ENCODE peak calls at places on chromosomes 7 and 10, in nine cellular contexts. H is hepatocyte, M is OCI-LY7, B is neural crest cell, Y is prostate gland, F is glutamatergic neuron, X is fibroblast of pulmonary artery, T is cardiac fibroblast, V is cardiac muscle cell. K is an unnamed sample.

GRCh38 chr7:26399309-26399610 is 107.6 kb downstream of the SNX10 start:
- DNase-seq in M (no peak), B (peak), V (peak), H (peak), F (peak), T (no peak), Y (peak), X (peak), K (no peak)

GRCh38 chr10:71635251-71635866 is 84.2 kb downstream of the C10orf105 start:
- DNase-seq in F (no peak), Y (no peak), H (no peak), M (no peak), X (no peak), T (no peak), B (no peak), V (no peak), K (no peak)

GRCh38 chr7:135558881-135559280 is 1.2 kb downstream of the NUP205 start:
- DNase-seq in Y (no peak), X (no peak), F (no peak), M (no peak), T (no peak), B (no peak), H (no peak), V (no peak), K (no peak)

GRCh38 chr7:115561341-115562110 is 469.0 kb downstream of the TFEC start:
- DNase-seq in V (no peak), M (no peak), F (no peak), H (peak), B (no peak), Y (no peak), X (peak), T (peak), K (no peak)

GRCh38 chr10:103181244-103181643 is 11.8 kb downstream of the NT5C2 start:
- DNase-seq in X (peak), T (no peak), Y (no peak), F (no peak), H (no peak), V (no peak), M (peak), B (no peak), K (no peak)

GRCh38 chr10:132162021-132162531 is 24.7 kb upstream of the DPYSL4 start:
- DNase-seq in H (no peak), B (no peak), F (no peak), Y (no peak), V (peak), M (peak), X (no peak), T (no peak), K (no peak)

GRCh38 chr7:33764752-33765451 is 140.4 kb upstream of the BMPER start:
- DNase-seq in V (peak), B (no peak), Y (no peak), H (peak), M (no peak), T (peak), F (no peak), X (peak), K (no peak)

GRCh38 chr10:130443236-130443635 is 307.0 kb downstream of the GLRX3 start:
- DNase-seq in B (no peak), H (peak), F (no peak), X (no peak), V (no peak), T (no peak), M (no peak), Y (no peak), K (no peak)

GRCh38 chr10:103498936-103499638 is 5.6 kb downstream of the NEURL1 start:
- DNase-seq in B (no peak), F (no peak), T (no peak), X (no peak), M (peak), Y (no peak), H (no peak), V (no peak), K (no peak)

GRCh38 chr7:121373177-121373576 is 22.9 kb downstream of the FAM3C start:
- DNase-seq in H (no peak), M (peak), X (no peak), F (no peak), V (no peak), T (no peak), Y (no peak), B (no peak), K (no peak)

GRCh38 chr7:129612112-129613015 is 844 bp downstream of the NRF1 start:
- DNase-seq in B (peak), V (peak), T (peak), F (peak), M (peak), H (peak), Y (peak), X (peak), K (peak)

GRCh38 chr7:6398943-6399342 is 48.8 kb downstream of the DAGLB start:
- DNase-seq in F (no peak), H (no peak), X (peak), T (peak), Y (peak), B (no peak), V (peak), M (no peak), K (no peak)

GRCh38 chr7:132191418-132191817 is 384.9 kb downstream of the PLXNA4 start:
- DNase-seq in H (no peak), T (no peak), M (no peak), X (peak), Y (peak), B (no peak), F (no peak), V (no peak), K (no peak)

GRCh38 chr7:794207-794606 is 38.1 kb upstream of the SUN1 start:
- DNase-seq in M (no peak), V (no peak), F (no peak), Y (no peak), B (no peak), T (no peak), H (no peak), X (no peak), K (no peak)

GRCh38 chr7:99476107-99476506 is 3.4 kb downstream of the ZNF789 start:
- DNase-seq in F (no peak), V (no peak), M (no peak), B (no peak), X (no peak), Y (no peak), H (no peak), T (no peak), K (no peak)

GRCh38 chr10:100738055-100738827 is 7.1 kb upstream of the PAX2 start:
- DNase-seq in T (no peak), X (no peak), M (no peak), B (no peak), F (no peak), Y (no peak), V (no peak), H (no peak), K (peak)

GRCh38 chr10:29403208-29403607 is 114.3 kb downstream of the LYZL1 start:
- DNase-seq in T (no peak), H (no peak), M (no peak), B (no peak), Y (no peak), F (no peak), X (no peak), V (no peak), K (no peak)

GRCh38 chr7:5679047-5679740 is 102.3 kb downstream of the RNF216 start:
- DNase-seq in X (no peak), V (no peak), Y (no peak), T (no peak), F (no peak), H (no peak), M (no peak), B (no peak), K (no peak)

GRCh38 chr10:58299580-58299979 is 30.6 kb downstream of the CISD1 start:
- DNase-seq in M (peak), T (peak), X (peak), H (peak), V (peak), Y (peak), B (peak), F (peak), K (peak)

GRCh38 chr10:131928248-131929095 is 27.7 kb downstream of the PPP2R2D start:
- DNase-seq in X (peak), F (no peak), M (no peak), B (no peak), T (peak), V (no peak), Y (no peak), H (no peak), K (peak)

DNA sequence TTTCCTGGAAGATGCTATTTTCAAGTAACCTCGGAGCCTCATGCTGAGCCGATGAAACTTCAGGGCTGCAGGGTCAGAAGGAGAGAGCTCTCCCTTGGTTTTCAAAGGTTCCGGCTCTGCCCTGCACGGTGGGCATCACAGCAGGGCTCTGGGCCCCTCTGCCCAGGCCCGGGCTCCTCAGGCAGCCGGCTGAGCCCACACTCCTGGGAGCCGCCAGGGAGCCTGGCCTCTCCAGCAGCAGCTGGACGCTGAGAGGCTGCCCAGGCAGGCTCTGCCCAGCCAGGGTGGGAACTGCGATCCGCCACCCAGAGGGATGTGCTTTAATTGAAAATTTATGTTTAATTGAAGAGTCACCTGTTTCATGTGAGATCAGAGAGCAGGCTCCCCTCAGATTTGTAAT is 97.5 kb upstream of the MGMT start:
- DNase-seq in H (no peak), V (no peak), X (no peak), Y (no peak), T (no peak), B (no peak), M (no peak), F (no peak), K (no peak)
- TF ChIP-seq CTCF in H (no peak), V (no peak), X (no peak), Y (no peak), T (no peak), B (no peak), M (no peak), F (no peak), K (no peak)

GRCh38 chr7:118259115-118259514 is 34.6 kb downstream of the ANKRD7 start:
- DNase-seq in X (peak), Y (no peak), F (no peak), M (no peak), B (no peak), H (no peak), T (no peak), V (no peak), K (no peak)
- TF ChIP-seq CTCF in X (no peak), Y (no peak), F (no peak), M (peak), B (no peak), H (peak), T (no peak), V (no peak), K (peak)

DNA sequence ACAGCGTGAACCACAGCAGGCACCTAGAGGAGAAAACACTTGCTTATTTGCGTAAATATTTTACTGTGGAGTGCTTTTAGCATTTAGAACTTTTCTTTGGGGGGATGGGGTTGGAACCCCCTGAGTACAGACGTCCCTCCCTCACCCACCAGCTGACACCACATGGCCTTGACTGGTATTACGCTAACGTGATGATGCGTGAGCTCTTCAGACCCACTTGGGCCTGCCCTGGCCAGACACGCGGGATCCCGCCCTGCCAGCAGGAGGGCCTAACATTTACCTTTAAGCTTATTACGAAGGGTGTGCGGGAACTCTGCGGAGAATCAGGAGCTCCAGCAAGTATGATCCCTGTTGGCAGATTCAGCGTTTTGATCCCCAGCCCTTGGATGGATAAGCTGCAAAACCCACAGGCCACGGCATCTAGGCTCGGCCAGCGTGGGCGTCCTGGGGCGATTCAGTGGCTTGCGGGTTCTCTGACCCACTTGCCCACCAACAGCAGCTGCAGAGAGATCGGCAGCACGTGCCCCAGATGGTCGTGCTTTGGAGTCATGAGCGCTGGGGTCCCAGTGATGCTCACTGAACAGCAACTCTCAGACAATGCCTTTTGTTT is 545.5 kb upstream of the FOXK1 start:
- DNase-seq in X (no peak), T (no peak), V (no peak), M (no peak), H (no peak), Y (no peak), F (no peak), B (no peak), K (no peak)
- TF ChIP-seq CTCF in X (no peak), T (no peak), V (no peak), M (no peak), H (no peak), Y (no peak), F (peak), B (no peak), K (no peak)

DNA sequence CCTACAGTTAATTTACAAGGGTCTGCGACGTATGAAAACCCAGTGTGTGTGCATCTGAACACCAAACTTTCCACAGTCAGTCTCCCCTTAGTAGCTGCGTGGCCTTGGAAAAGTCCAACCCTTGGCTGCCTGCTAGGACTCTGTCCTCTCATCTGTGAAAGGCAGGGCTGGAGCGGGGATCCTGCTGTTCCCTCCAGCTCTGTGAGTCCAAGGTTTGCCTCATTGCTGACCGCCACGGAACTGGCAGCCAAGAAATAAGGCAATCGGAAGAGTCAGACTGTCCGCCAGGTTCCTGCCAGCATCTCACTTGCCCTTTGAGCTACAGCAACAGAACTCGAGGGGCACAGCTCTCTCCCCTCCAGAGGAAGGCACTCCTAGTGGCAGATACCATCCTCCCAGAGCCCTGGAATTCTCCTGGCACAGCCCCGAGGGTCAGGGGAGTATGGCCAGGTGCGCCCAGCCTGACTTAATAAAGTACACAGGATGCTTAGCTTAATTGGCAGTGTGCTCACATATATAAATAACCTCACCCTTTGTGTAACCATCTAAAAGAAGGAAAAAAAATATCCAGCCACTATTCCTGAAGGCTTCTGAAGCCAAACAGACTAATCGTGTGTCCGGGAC is 530.1 kb upstream of the FOXK1 start:
- DNase-seq in Y (peak), V (no peak), X (no peak), F (no peak), H (no peak), M (no peak), B (no peak), T (no peak), K (no peak)
- TF ChIP-seq CTCF in Y (peak), V (no peak), X (no peak), F (no peak), H (no peak), M (no peak), B (no peak), T (no peak), K (no peak)

GRCh38 chr10:22245567-22245966 is 27.8 kb upstream of the EBLN1 start:
- DNase-seq in M (no peak), T (peak), Y (no peak), X (peak), B (no peak), V (no peak), F (no peak), H (no peak), K (no peak)

GRCh38 chr10:22246680-22247391 is 29.0 kb upstream of the EBLN1 start:
- DNase-seq in F (no peak), M (no peak), B (no peak), H (peak), Y (no peak), V (no peak), X (peak), T (peak), K (no peak)

GRCh38 chr10:22244855-22245254 is 27.0 kb upstream of the EBLN1 start:
- DNase-seq in B (no peak), T (no peak), Y (no peak), H (no peak), M (no peak), F (no peak), V (no peak), X (no peak), K (no peak)

GRCh38 chr10:22243321-22243720 is 25.5 kb upstream of the EBLN1 start:
- DNase-seq in F (no peak), Y (no peak), X (no peak), V (no peak), M (no peak), T (no peak), H (no peak), B (no peak), K (no peak)

DNA sequence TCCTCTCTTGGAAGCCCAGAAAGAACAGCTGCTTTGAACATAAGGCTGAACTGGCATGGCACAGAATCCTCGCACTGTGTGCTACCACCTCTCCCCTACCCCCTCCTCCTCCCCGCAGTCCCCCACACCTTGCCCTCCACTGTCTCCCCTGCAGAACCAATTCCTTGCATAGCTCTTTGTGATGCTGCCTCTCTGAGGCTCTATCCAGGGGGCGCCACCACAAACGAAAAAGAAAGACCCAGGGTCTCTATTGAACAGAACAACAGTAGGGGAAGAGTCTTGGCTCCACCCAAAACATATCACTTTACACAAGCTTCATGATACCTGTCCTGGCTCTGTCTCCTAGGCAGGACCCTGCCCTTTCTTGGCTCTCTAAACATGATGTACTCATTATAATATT is 26.2 kb upstream of the EBLN1 start:
- DNase-seq in F (no peak), M (no peak), V (no peak), B (no peak), H (no peak), X (no peak), Y (no peak), T (no peak), K (no peak)
- TF ChIP-seq CTCF in F (no peak), M (peak), V (peak), B (no peak), H (no peak), X (peak), Y (no peak), T (no peak), K (peak)

GRCh38 chr10:42753507-42754154 is 29.0 kb upstream of the BMS1 start:
- DNase-seq in H (peak), T (no peak), B (no peak), M (no peak), F (peak), Y (no peak), V (peak), X (no peak), K (no peak)
- TF ChIP-seq CTCF in H (no peak), T (no peak), B (no peak), M (no peak), F (no peak), Y (no peak), V (no peak), X (no peak), K (no peak)